ENCODE peak calls at places on chromosome 10, in four cellular contexts. T is KG1; P is COR-L47; F is activated CD4-positive, alpha-beta T cell treated with anti-CD3 and anti-CD28 coated beads for 48 hours. K is an unnamed sample.

GRCh38 chr10:18104223-18104872 is 35.9 kb upstream of the CACNB2 start:
- DNase-seq in T (peak; percentile 23), P (no peak), F (peak; percentile 66), K (peak; percentile 4)

GRCh38 chr10:17795807-17796596 is 13.1 kb upstream of the MRC1 start:
- DNase-seq in P (no peak), T (no peak), F (no peak), K (no peak)

GRCh38 chr10:15439381-15439837 is 68.3 kb upstream of the FAM171A1 start:
- DNase-seq in F (no peak), P (no peak), T (no peak), K (no peak)

GRCh38 chr10:10794776-10795175 is 222.9 kb upstream of the CELF2 start:
- DNase-seq in F (no peak), T (no peak), P (no peak), K (no peak)

GRCh38 chr10:101041252-101041761 is 10.3 kb downstream of the SFXN3 start:
- DNase-seq in T (peak; percentile 38), P (peak; percentile 65), F (peak; percentile 79), K (peak; percentile 71)

GRCh38 chr10:122375761-122376160 is 1.3 kb downstream of the PLEKHA1 start:
- DNase-seq in T (no peak), F (no peak), P (no peak), K (no peak)

GRCh38 chr10:113603057-113603777 is 50.4 kb downstream of the HABP2 start:
- DNase-seq in F (no peak), T (no peak), P (no peak), K (no peak)

GRCh38 chr10:132336064-132336746 is 4.2 kb downstream of the LRRC27 start:
- DNase-seq in T (no peak), F (no peak), P (no peak), K (no peak)

GRCh38 chr10:26448706-26449435 is 10.7 kb downstream of the APBB1IP start:
- DNase-seq in P (no peak), F (peak; percentile 66), T (peak; percentile 44), K (no peak)

GRCh38 chr10:74923556-74923955 is 97.2 kb downstream of the KAT6B start:
- DNase-seq in F (no peak), T (no peak), P (no peak), K (no peak)

GRCh38 chr10:102460836-102461186 is 9.5 kb upstream of the C10orf95 start:
- DNase-seq in F (no peak), P (no peak), T (no peak), K (no peak)

GRCh38 chr10:77513783-77514331 is 123.8 kb downstream of the KCNMA1 start:
- DNase-seq in T (no peak), P (no peak), F (no peak), K (no peak)

GRCh38 chr10:6305762-6306321 is 103.1 kb downstream of the PFKFB3 start:
- DNase-seq in F (no peak), P (no peak), T (no peak), K (no peak)

GRCh38 chr10:21336476-21337170 is 188.9 kb downstream of the SKIDA1 start:
- DNase-seq in T (no peak), F (peak; percentile 27), P (no peak), K (no peak)

GRCh38 chr10:44968101-44968886 is 8.7 kb downstream of the RASSF4 start:
- DNase-seq in P (no peak), T (peak; percentile 70), F (no peak), K (no peak)

GRCh38 chr10:3482200-3482993 is 302.6 kb downstream of the KLF6 start:
- DNase-seq in T (no peak), P (peak; percentile 3), F (peak; percentile 31), K (no peak)

GRCh38 chr10:11527068-11527467 is 84.4 kb downstream of the USP6NL start:
- DNase-seq in T (no peak), F (no peak), P (no peak), K (no peak)

GRCh38 chr10:100828744-100829102 is 83.3 kb downstream of the PAX2 start:
- DNase-seq in T (no peak), F (peak; percentile 39), P (no peak), K (no peak)

GRCh38 chr10:44925224-44925623 is 14.1 kb downstream of the TMEM72 start:
- DNase-seq in T (no peak), P (no peak), F (peak; percentile 8), K (no peak)

GRCh38 chr10:119022846-119023552 is 6.5 kb upstream of the NANOS1 start:
- DNase-seq in F (no peak), P (no peak), T (no peak), K (no peak)

GRCh38 chr10:75395171-75395954 is 6.2 kb downstream of the ZNF503 start:
- DNase-seq in P (no peak), F (peak; percentile 55), T (peak; percentile 18), K (no peak)

GRCh38 chr10:76644481-76644880 is 993.1 kb downstream of the KCNMA1 start:
- DNase-seq in T (no peak), P (no peak), F (no peak), K (no peak)

GRCh38 chr10:96287392-96288105 is 16.2 kb upstream of the BLNK start:
- DNase-seq in T (no peak), F (no peak), P (no peak), K (no peak)

GRCh38 chr10:33247221-33247907 is 87.1 kb downstream of the NRP1 start:
- DNase-seq in F (no peak), T (no peak), P (no peak), K (no peak)

GRCh38 chr10:97210576-97210975 is 24.8 kb upstream of the SLIT1 start:
- DNase-seq in F (peak; percentile 79), T (peak; percentile 53), P (peak; percentile 21), K (peak; percentile 36)

GRCh38 chr10:71528371-71529202 is 131.9 kb downstream of the CDH23 start:
- DNase-seq in F (no peak), P (no peak), T (no peak), K (no peak)

GRCh38 chr10:112475565-112476233 is 28.7 kb downstream of the VTI1A start:
- DNase-seq in F (no peak), P (no peak), T (no peak), K (no peak)

GRCh38 chr10:93468532-93469213 is 13.5 kb downstream of the MYOF start:
- DNase-seq in F (peak; percentile 26), P (no peak), T (no peak), K (no peak)

GRCh38 chr10:11403116-11403515 is 208.3 kb downstream of the USP6NL start:
- DNase-seq in F (peak; percentile 67), T (peak; percentile 65), P (no peak), K (no peak)

GRCh38 chr10:82440775-82441174 is 565.8 kb downstream of the NRG3 start:
- DNase-seq in T (no peak), F (no peak), P (no peak), K (no peak)

GRCh38 chr10:33209777-33210176 is 124.7 kb downstream of the NRP1 start:
- DNase-seq in T (no peak), P (no peak), F (no peak), K (no peak)

GRCh38 chr10:3516626-3517255 is 268.3 kb downstream of the KLF6 start:
- DNase-seq in F (peak; percentile 17), T (no peak), P (no peak), K (no peak)

GRCh38 chr10:14074062-14074884 is 256.5 kb downstream of the FRMD4A start:
- DNase-seq in T (no peak), F (no peak), P (peak; percentile 90), K (peak; percentile 78)

GRCh38 chr10:85624511-85624910 is 742.1 kb downstream of the GRID1 start:
- DNase-seq in P (no peak), T (no peak), F (no peak), K (no peak)

GRCh38 chr10:5692476-5693358 is 8.1 kb downstream of the TASOR2 start:
- DNase-seq in P (peak; percentile 59), T (peak; percentile 21), F (peak; percentile 74), K (peak; percentile 33)

GRCh38 chr10:124689911-124690498 is 54.2 kb downstream of the FAM53B start:
- DNase-seq in P (no peak), F (peak; percentile 62), T (no peak), K (no peak)

GRCh38 chr10:4215485-4215884 is 430.5 kb upstream of the KLF6 start:
- DNase-seq in T (no peak), F (no peak), P (no peak), K (no peak)

GRCh38 chr10:69405221-69405620 is 11.5 kb downstream of the TACR2 start:
- DNase-seq in T (no peak), F (no peak), P (no peak), K (no peak)

GRCh38 chr10:28503114-28503513 is 29.8 kb upstream of the WAC start:
- DNase-seq in P (peak; percentile 44), T (no peak), F (no peak), K (peak; percentile 72)

GRCh38 chr10:43208147-43209063 is 58.5 kb downstream of the RASGEF1A start:
- DNase-seq in T (no peak), F (peak; percentile 1), P (no peak), K (no peak)

K was measured in NCI-H1092.